ENCODE peak calls at places on chromosomes 13 and 19, in four cellular contexts. One of them, this sample, is unnamed.

GRCh38 chr13:110044521-110045200 is 258.3 kb upstream of the IRS2 start:
- DNase-seq in SK-N-SH: peak; percentile 18
- DNase-seq in stomach: no peak
- DNase-seq in sigmoid colon: no peak
- DNase-seq in this sample: no peak

GRCh38 chr13:72304121-72304745 is 423.2 kb downstream of the MZT1 start:
- DNase-seq in SK-N-SH: no peak
- DNase-seq in stomach: no peak
- DNase-seq in sigmoid colon: no peak
- DNase-seq in this sample: no peak

GRCh38 chr19:18118420-18119242 is 21.1 kb downstream of the MAST3 start:
- DNase-seq in stomach: no peak
- DNase-seq in sigmoid colon: no peak
- DNase-seq in SK-N-SH: no peak
- DNase-seq in this sample: no peak

GRCh38 chr19:38686530-38686888 is 39.1 kb downstream of the ACTN4 start:
- DNase-seq in sigmoid colon: no peak
- DNase-seq in SK-N-SH: no peak
- DNase-seq in stomach: no peak
- DNase-seq in this sample: peak; percentile 58

GRCh38 chr19:33686687-33687541 is 65.2 kb downstream of the CHST8 start:
- DNase-seq in stomach: no peak
- DNase-seq in sigmoid colon: no peak
- DNase-seq in SK-N-SH: peak; percentile 68
- DNase-seq in this sample: peak; percentile 67

GRCh38 chr19:48480476-48481190 is 11.5 kb downstream of the CYTH2 start:
- DNase-seq in sigmoid colon: no peak
- DNase-seq in stomach: no peak
- DNase-seq in SK-N-SH: no peak
- DNase-seq in this sample: no peak

GRCh38 chr13:26326562-26326961 is 72.6 kb downstream of the CDK8 start:
- DNase-seq in SK-N-SH: no peak
- DNase-seq in stomach: no peak
- DNase-seq in sigmoid colon: no peak
- DNase-seq in this sample: no peak

GRCh38 chr13:30618186-30618937 is 642 bp downstream of the USPL1 start:
- DNase-seq in SK-N-SH: no peak
- DNase-seq in sigmoid colon: peak; percentile 65
- DNase-seq in stomach: peak; percentile 27
- DNase-seq in this sample: no peak

GRCh38 chr13:57666131-57666530 is 34.6 kb downstream of the PCDH17 start:
- DNase-seq in sigmoid colon: no peak
- DNase-seq in SK-N-SH: no peak
- DNase-seq in stomach: no peak
- DNase-seq in this sample: no peak

GRCh38 chr13:38763446-38764381 is 76.8 kb downstream of the FREM2 start:
- DNase-seq in SK-N-SH: peak; percentile 36
- DNase-seq in stomach: no peak
- DNase-seq in sigmoid colon: no peak
- DNase-seq in this sample: no peak

DNA sequence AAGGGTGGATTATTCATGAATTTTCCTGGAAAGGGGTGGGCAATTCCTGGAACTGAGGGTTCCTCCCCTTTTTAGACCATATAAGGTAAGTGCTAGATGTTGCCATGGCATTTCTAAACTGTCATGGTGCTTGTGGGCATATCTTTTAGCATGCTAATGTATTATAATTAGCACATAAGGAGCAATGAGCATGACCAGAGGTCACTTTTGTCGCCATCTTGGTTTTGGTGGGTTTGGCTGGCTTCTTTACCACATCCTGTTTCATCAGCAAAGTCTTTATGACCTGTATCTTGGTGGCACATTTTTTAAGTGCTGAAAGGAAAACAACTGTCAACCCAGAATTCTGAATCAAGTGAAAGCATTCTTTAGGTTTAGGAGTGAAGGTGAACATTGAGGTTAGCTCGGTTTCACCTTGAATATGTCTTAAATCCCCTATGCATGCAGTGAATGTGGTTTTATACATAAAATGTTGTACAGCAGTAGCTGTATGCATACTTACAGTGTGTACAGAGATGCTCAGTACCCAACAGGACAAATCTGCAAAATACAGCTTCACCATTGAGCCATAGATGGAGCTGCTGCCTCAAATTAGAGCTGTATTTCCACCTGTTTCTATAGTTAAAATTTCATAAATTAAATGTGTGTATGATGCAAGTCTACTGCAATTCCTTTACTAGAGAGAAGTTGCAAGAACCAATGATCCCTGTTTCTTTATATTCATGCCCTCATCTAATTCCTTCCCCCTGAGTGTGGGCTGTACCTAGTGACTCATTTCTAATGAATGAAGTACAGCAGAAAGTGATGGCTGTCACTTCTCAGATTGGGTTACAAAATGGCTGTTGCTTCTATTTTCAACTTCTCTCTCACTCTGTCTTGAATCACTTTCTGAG is 25.3 kb upstream of the IGSF23 start:
- DNase-seq in sigmoid colon: no peak
- DNase-seq in stomach: no peak
- DNase-seq in SK-N-SH: no peak
- DNase-seq in this sample: no peak
- TF ChIP-seq EP300 in sigmoid colon: no peak
- TF ChIP-seq EP300 in stomach: no peak
- TF ChIP-seq EP300 in SK-N-SH: peak; percentile 19
- TF ChIP-seq EP300 in this sample: no peak

DNA sequence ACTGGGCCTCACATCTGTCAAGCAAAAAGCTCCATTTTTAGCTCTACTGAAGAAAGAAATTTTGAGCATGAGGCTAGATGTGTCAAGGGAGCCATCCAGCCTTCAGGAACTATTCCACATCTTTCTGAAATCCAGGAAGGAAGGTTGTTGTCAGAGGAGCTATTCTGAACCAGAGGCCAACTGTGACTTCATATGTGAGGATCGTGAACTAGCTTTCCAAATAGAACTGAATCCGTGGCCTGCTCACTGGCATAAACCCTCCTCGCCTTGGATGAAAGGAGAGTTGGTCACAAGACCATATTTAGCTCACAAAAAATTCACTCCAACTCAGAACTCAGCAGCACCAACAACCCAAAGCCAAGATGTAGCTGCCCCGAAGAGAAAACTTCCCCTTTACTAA is 195.8 kb downstream of the FOXO1 start:
- DNase-seq in stomach: no peak
- DNase-seq in sigmoid colon: no peak
- DNase-seq in SK-N-SH: no peak
- DNase-seq in this sample: no peak
- TF ChIP-seq POLR2AphosphoS5 in stomach: no peak
- TF ChIP-seq POLR2AphosphoS5 in sigmoid colon: no peak
- TF ChIP-seq POLR2AphosphoS5 in SK-N-SH: no peak
- TF ChIP-seq POLR2AphosphoS5 in this sample: no peak

GRCh38 chr13:97239306-97239705 is 17.2 kb downstream of the MBNL2 start:
- DNase-seq in SK-N-SH: no peak
- DNase-seq in stomach: no peak
- DNase-seq in sigmoid colon: no peak
- DNase-seq in this sample: no peak
- H3K27me3 ChIP-seq in SK-N-SH: no peaks in the 10 kb centered on the region
- H3K27me3 ChIP-seq in stomach: no peaks in the 10 kb centered on the region
- H3K27me3 ChIP-seq in sigmoid colon: no peaks in the 10 kb centered on the region
- H3K27me3 ChIP-seq in this sample: no peaks in the 10 kb centered on the region

DNA sequence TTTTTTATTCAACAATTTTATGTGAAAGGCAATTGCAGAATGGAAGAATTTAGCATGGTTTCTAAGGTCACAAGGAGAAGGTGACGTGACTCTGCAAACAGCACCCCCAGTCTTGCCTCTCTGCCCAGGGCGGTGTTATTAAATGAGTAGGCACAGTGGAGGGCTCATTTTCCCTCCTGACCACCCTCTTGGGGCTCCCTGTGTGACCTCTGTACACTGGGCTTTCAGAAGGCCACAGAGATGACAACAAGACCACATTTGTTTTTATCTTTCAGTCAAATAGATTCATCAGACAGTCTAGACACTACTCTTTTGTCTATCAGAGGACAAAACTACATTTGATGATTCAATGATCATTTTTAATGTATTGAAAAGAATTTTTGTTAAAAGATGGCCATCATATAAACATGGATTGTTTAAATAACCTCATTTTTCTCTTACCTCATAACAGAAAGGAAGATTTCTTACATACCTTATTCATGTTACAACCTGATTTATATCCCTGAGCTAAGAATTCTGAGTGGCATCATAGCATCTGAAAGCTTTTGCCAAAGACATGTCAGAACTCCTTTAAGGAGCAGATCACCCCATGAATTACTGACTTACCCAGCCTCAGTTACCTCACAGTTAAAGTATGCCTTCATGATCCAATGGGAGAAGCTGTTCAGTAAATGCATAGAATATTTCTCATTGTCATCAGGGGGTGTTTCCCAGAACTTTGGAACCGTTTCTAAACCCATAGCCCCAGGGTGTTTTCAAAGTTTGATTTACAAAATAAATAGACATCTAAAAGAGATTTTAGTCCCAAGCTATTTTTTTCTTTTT is 184.0 kb upstream of the RFC3 start:
- DNase-seq in stomach: no peak
- DNase-seq in sigmoid colon: no peak
- DNase-seq in SK-N-SH: no peak
- DNase-seq in this sample: no peak
- TF ChIP-seq EP300 in stomach: no peak
- TF ChIP-seq EP300 in sigmoid colon: no peak
- TF ChIP-seq EP300 in SK-N-SH: no peak
- TF ChIP-seq EP300 in this sample: no peak

GRCh38 chr19:11418518-11419506 is at the start of gene RGL3:
- DNase-seq in SK-N-SH: peak; percentile 95
- DNase-seq in stomach: peak; percentile 77
- DNase-seq in sigmoid colon: no peak
- DNase-seq in this sample: no peak
- TF ChIP-seq POLR2AphosphoS5 in SK-N-SH: peak; percentile 34
- TF ChIP-seq POLR2AphosphoS5 in stomach: peak; percentile 16
- TF ChIP-seq POLR2AphosphoS5 in sigmoid colon: no peak
- TF ChIP-seq POLR2AphosphoS5 in this sample: no peak

DNA sequence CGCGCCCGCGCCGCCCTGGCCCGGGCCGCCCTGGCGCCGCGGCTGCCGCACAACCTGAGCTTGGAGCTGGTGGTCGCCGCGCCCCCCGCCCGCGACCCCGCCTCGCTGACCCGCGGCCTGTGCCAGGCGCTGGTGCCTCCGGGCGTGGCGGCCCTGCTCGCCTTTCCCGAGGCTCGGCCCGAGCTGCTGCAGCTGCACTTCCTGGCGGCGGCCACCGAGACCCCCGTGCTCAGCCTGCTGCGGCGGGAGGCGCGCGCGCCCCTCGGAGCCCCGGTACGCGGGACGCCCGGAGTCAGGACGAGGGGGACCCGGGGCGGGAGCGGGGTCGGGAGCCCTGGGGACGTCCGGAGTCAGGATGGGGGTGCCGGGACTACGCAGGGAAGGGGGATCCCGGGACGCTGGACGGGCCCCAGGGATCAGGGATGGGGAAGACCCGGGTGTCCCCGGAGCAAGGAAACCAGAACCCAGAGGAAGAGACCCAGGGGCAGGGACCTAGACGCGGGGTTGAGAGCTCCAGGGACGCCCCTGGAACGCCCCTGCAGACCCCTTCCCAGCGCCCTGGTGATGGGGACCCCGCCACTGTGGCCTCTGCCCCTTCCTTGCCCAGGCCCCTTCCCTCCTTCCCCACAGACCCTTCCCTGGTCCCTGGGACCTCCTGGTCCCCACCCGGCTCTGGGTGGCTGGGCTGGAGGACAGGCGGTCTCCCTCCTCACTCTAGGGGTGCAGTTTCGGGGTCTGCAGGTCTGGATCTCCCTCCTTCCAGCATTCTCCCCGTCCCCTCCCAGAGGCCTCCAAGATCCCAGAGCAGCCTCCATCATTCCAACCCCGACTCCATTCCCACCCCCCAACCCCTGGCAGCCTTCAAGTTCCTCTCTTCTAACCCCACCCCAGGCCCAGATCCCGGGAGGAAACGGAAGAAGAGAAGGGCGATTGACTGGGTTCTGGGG is 645 bp downstream of the GRIN3B start:
- DNase-seq in sigmoid colon: no peak
- DNase-seq in SK-N-SH: peak; percentile 65
- DNase-seq in stomach: no peak
- DNase-seq in this sample: no peak
- H3K27me3 ChIP-seq in sigmoid colon: peaks cover 78% of the 10 kb centered on the region
- H3K27me3 ChIP-seq in SK-N-SH: peaks cover 57% of the 10 kb centered on the region
- H3K27me3 ChIP-seq in stomach: peaks cover 75% of the 10 kb centered on the region
- H3K27me3 ChIP-seq in this sample: peaks cover 74% of the 10 kb centered on the region

GRCh38 chr19:2305974-2306806 is 1.8 kb downstream of the LINGO3 start:
- DNase-seq in stomach: no peak
- DNase-seq in SK-N-SH: no peak
- DNase-seq in sigmoid colon: no peak
- DNase-seq in this sample: no peak
- TF ChIP-seq EP300 in stomach: no peak
- TF ChIP-seq EP300 in SK-N-SH: no peak
- TF ChIP-seq EP300 in sigmoid colon: no peak
- TF ChIP-seq EP300 in this sample: no peak

DNA sequence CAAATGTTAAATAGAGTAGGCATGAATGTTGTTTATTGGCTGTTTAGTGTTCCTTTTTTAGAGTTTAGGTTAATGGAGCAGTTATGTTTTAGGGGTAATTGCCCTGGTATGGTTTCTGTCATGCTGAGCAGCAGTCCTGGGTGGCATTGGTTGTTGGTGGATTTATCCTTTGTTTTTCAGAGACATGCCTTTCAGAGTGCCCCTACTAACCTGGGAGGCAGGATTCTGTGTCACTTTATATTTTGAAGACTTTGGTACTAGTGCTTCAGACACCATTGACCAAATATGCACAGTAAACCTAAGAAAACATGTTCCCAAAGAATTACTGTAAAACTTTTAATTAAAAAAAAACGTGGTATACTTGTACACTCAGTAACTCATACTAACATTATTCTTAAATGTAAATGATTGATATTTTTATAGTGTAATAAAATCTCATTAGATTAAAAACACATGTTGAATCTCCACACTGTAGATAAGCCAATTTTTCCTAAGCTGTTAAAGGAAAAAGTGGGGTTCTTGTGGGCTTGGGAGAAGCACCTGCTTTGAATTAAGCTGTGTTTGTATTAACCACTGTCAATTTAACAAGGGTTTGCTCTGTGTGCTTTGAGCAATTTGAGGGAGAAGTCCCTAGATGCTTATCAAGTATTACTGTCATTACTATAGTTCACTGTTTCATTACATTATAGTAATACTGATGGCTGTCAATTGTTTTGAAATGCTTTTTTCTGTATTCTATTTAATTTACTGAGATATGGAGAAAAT is 133.2 kb downstream of the LMO7 start:
- DNase-seq in SK-N-SH: peak; percentile 44
- DNase-seq in sigmoid colon: no peak
- DNase-seq in stomach: no peak
- DNase-seq in this sample: no peak
- TF ChIP-seq POLR2AphosphoS5 in SK-N-SH: peak; percentile 55
- TF ChIP-seq POLR2AphosphoS5 in sigmoid colon: no peak
- TF ChIP-seq POLR2AphosphoS5 in stomach: no peak
- TF ChIP-seq POLR2AphosphoS5 in this sample: no peak

GRCh38 chr19:35856546-35857149 is at the start of gene KIRREL2:
- DNase-seq in SK-N-SH: peak; percentile 90
- DNase-seq in sigmoid colon: no peak
- DNase-seq in stomach: no peak
- DNase-seq in this sample: no peak
- H3K27me3 ChIP-seq in SK-N-SH: no peaks in the 10 kb centered on the region
- H3K27me3 ChIP-seq in sigmoid colon: peaks cover 98% of the 10 kb centered on the region
- H3K27me3 ChIP-seq in stomach: peaks cover 68% of the 10 kb centered on the region
- H3K27me3 ChIP-seq in this sample: peaks cover 95% of the 10 kb centered on the region